ENCODE peak calls at places on chromosomes 3 and 15, in five cellular contexts. Q, W, I, J and Z are unnamed samples. For H3K27me3, the result is how much of the 10 kb centered on the place peaks cover.

GRCh38 chr15:95235033-95235432 is 1003.7 kb downstream of the MCTP2 start:
- DNase-seq in I (no peak), Q (no peak), W (no peak), J (no peak), Z (no peak)

GRCh38 chr15:82544431-82544830 is 4.2 kb upstream of the RPS17 start:
- DNase-seq in J (no peak), I (no peak), W (no peak), Q (no peak), Z (no peak)

GRCh38 chr15:78712797-78713515 is 71.9 kb upstream of the CHRNB4 start:
- DNase-seq in W (no peak), Q (no peak), J (no peak), I (no peak), Z (no peak)

GRCh38 chr3:23075478-23075877 is 127.6 kb upstream of the UBE2E2 start:
- DNase-seq in I (no peak), W (no peak), J (no peak), Q (no peak), Z (no peak)

GRCh38 chr3:196632033-196632751 is 7.3 kb upstream of the NRROS start:
- DNase-seq in J (peak), W (peak), Q (peak), I (peak), Z (peak)

GRCh38 chr3:102180291-102180931 is 254.4 kb upstream of the ZPLD1 start:
- DNase-seq in J (no peak), Q (no peak), W (no peak), I (no peak), Z (no peak)

GRCh38 chr3:67461667-67462142 is 192.7 kb downstream of the SUCLG2 start:
- DNase-seq in J (no peak), W (no peak), I (no peak), Q (no peak), Z (no peak)

GRCh38 chr15:90286678-90287077 is 21.2 kb downstream of the NGRN start:
- DNase-seq in I (no peak), J (no peak), W (peak), Q (no peak), Z (no peak)

GRCh38 chr3:121997372-121997771 is 24.7 kb downstream of the ILDR1 start:
- DNase-seq in I (no peak), Q (no peak), W (no peak), J (no peak), Z (no peak)

GRCh38 chr15:31145271-31145911 is 43.9 kb upstream of the TRPM1 start:
- DNase-seq in I (no peak), W (no peak), Q (no peak), J (no peak), Z (no peak)

GRCh38 chr15:63351170-63351569 is 30.5 kb downstream of the CA12 start:
- DNase-seq in Q (no peak), J (no peak), I (no peak), W (no peak), Z (no peak)

GRCh38 chr3:84724877-84725276 is 233.9 kb upstream of the CADM2 start:
- DNase-seq in Q (no peak), I (no peak), J (peak), W (no peak), Z (no peak)

GRCh38 chr3:159840900-159841299 is 147.7 kb upstream of the IL12A start:
- DNase-seq in Q (no peak), J (no peak), W (no peak), I (no peak), Z (no peak)

GRCh38 chr15:47737424-47737823 is 20.1 kb downstream of the SEMA6D start:
- DNase-seq in Q (no peak), J (no peak), W (no peak), I (no peak), Z (no peak)

DNA sequence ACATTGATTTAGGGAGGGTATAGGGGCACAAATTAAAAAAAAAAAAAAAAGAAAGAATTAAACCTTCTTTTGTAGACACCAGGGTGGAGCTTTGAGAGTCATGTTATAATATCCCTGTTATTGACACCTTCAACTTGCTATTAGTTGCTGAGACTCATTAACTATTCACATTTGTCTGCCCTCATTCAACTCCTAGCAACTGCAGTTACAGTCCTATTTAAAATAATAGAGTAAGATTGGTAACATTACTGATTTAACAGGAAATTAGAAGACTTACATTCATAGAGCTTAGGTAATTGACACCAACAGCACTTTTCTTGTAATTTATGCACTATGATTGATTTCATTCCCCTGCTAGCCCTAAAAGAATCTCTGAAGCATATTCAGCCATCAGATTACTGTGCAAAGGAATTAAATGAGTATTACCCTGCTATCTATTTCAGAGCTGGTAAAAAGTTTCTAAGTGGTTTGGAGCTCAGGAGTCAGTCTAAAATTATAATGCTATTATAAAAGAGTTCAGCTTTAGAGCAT is 148.8 kb upstream of the TBL1XR1 start:
- DNase-seq in Q (no peak), J (no peak), I (no peak), W (no peak), Z (no peak)
- H3K27me3 ChIP-seq in Q (under half), J (under half), I (under half), W (under half), Z (under half)

GRCh38 chr3:13046569-13047279 is 26.5 kb downstream of the IQSEC1 start:
- DNase-seq in Q (no peak), W (no peak), I (no peak), J (no peak), Z (no peak)
- H3K27me3 ChIP-seq in Q (under half), W (under half), I (under half), J (under half), Z (under half)

DNA sequence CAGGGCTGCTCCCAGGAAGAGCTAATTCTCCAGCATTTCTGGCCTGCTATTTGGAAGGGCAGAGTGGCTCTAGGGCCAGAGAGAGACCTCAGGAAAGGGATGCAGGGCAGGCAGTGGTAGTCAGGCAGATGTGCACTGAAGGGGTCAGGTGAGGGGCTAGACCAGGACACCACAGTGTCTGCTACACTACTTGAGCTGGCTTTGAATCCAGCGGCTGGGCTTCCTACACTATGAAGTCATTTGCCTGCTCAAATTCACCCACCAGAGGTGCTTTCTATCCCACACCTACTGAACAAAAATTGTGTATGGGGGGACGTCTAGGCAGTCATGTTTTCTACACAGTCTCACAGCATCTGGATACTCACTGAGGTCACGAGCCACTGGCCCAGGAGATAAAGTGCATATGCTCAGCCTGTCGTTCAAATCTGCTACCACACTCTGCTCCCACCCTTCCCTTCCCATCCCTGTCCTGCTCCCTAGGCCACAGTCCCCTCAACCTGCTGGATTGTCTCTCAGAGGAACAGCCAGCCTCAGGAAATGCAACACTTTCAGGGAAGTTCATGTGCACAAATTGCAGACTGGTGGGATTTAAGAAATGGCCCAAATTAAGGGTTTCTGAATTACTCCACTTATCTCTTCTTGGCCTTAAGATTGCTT is 49.9 kb upstream of the SLC6A11 start:
- DNase-seq in W (no peak), J (no peak), Q (no peak), I (no peak), Z (no peak)
- H3K27me3 ChIP-seq in W (under half), J (under half), Q (under half), I (under half), Z (under half)

DNA sequence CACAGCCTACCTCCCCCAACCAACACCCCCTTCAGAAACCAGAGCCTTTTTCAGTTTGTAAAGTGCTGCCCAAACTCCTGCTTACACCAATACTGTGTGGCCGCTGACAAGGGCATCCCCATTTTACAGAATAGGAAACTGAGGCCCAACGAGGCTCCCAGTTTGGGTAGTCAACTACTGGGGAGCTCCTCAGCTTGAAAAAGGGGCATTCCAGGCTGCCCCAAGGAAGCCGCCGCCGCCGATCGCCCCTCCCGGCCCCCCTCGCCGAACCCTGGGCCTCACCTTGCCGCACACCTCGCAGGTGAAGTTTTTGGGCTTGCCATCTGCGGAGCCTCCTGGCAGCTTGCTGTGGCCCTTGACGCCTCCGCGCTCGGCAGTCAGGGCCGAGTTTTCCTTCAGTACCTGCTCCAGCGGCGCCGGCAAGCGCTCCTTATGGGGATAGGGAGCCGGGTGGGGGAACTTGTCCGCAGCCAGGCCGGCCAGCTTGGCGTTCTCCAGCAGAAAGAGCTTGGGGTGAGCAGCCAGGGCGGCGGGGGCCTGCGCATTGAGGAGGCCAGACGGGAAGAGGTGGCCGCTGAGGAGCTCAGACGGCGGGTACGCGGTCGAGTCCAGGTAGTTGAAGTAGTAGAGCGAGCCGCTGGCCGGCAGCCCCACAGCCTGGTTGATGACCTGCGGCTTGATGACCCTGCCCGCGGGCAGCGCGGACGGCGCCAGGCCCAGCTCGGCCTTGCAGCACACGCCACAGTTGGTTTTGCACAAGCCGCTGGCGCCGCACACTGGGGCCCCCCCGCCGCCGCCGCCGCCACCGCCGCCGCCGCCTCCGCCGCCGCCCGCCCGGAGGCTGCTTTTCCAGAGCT is 1.4 kb downstream of the FEZF2 start:
- DNase-seq in Q (no peak), J (no peak), I (no peak), W (no peak), Z (peak)
- H3K27me3 ChIP-seq in Q (under half), J (under half), I (half or more), W (half or more), Z (half or more)

GRCh38 chr3:30082652-30083051 is 523.7 kb upstream of the TGFBR2 start:
- DNase-seq in J (no peak), Q (no peak), I (no peak), W (no peak), Z (peak)

GRCh38 chr3:30084971-30085403 is 521.4 kb upstream of the TGFBR2 start:
- DNase-seq in I (no peak), W (no peak), Q (no peak), J (no peak), Z (peak)

GRCh38 chr3:30081904-30082303 is 524.5 kb upstream of the TGFBR2 start:
- DNase-seq in I (no peak), J (no peak), Q (no peak), W (no peak), Z (no peak)

GRCh38 chr3:30084304-30084703 is 522.1 kb upstream of the TGFBR2 start:
- DNase-seq in Q (no peak), J (no peak), W (no peak), I (no peak), Z (no peak)

DNA sequence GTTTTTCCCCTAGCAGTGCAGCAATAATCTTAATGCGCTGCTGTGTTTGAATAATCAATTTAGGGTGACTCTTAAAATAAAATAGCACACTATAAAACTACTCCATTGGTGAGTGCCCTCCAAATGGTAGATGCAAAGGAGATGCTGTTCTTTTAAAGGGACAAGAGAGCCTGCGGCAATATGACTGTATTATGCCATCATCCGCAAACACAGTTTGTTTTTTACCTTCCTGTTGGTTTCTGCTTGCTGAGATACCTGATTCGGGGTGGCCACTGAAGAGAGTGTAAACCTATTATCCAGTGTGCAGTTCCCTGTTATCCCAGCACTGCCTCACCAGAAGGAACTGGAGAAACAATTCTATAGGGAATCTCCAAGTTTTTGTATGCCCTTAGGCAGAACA is 523.1 kb upstream of the TGFBR2 start:
- DNase-seq in J (no peak), W (no peak), Q (no peak), I (no peak), Z (no peak)
- H3K27me3 ChIP-seq in J (under half), W (under half), Q (under half), I (under half), Z (under half)

GRCh38 chr3:32817195-32817560 is 619 bp upstream of the TRIM71 start:
- DNase-seq in I (no peak), J (no peak), W (no peak), Q (no peak), Z (no peak)
- H3K27me3 ChIP-seq in I (under half), J (under half), W (under half), Q (under half), Z (under half)